ENCODE peak calls at places on chromosome 6, in four cellular contexts. One of them, this sample, is unnamed.

GRCh38 chr6:34973547-34974248 is 84.6 kb downstream of the ANKS1A start:
- DNase-seq in fibroblast of villous mesenchyme: no peak
- DNase-seq in fibroblast of mammary gland: no peak
- DNase-seq in astrocyte of the spinal cord: no peak
- DNase-seq in this sample: no peak

GRCh38 chr6:40848038-40848437 is 191.0 kb downstream of the UNC5CL start:
- DNase-seq in fibroblast of villous mesenchyme: no peak
- DNase-seq in fibroblast of mammary gland: peak; percentile 31
- DNase-seq in astrocyte of the spinal cord: no peak
- DNase-seq in this sample: no peak

GRCh38 chr6:35499372-35499771 is 2.5 kb upstream of the TEAD3 start:
- DNase-seq in fibroblast of villous mesenchyme: no peak
- DNase-seq in fibroblast of mammary gland: no peak
- DNase-seq in astrocyte of the spinal cord: no peak
- DNase-seq in this sample: no peak

GRCh38 chr6:146878564-146879343 is 280.0 kb downstream of the ADGB start:
- DNase-seq in fibroblast of villous mesenchyme: no peak
- DNase-seq in fibroblast of mammary gland: no peak
- DNase-seq in astrocyte of the spinal cord: no peak
- DNase-seq in this sample: no peak

GRCh38 chr6:3388786-3389185 is 68.1 kb downstream of the SLC22A23 start:
- DNase-seq in fibroblast of villous mesenchyme: no peak
- DNase-seq in fibroblast of mammary gland: no peak
- DNase-seq in astrocyte of the spinal cord: no peak
- DNase-seq in this sample: no peak

GRCh38 chr6:54698974-54699373 is 147.6 kb upstream of the FAM83B start:
- DNase-seq in fibroblast of villous mesenchyme: no peak
- DNase-seq in fibroblast of mammary gland: no peak
- DNase-seq in astrocyte of the spinal cord: no peak
- DNase-seq in this sample: no peak

GRCh38 chr6:160737934-160738333 is 35.9 kb downstream of the PLG start:
- DNase-seq in fibroblast of villous mesenchyme: no peak
- DNase-seq in fibroblast of mammary gland: no peak
- DNase-seq in astrocyte of the spinal cord: no peak
- DNase-seq in this sample: no peak

GRCh38 chr6:39388526-39389371 is 66.2 kb upstream of the KCNK16 start:
- DNase-seq in fibroblast of villous mesenchyme: no peak
- DNase-seq in fibroblast of mammary gland: peak; percentile 2
- DNase-seq in astrocyte of the spinal cord: no peak
- DNase-seq in this sample: peak; percentile 6

GRCh38 chr6:36929607-36930006 is 24.9 kb upstream of the PI16 start:
- DNase-seq in fibroblast of villous mesenchyme: peak; percentile 82
- DNase-seq in fibroblast of mammary gland: peak; percentile 88
- DNase-seq in astrocyte of the spinal cord: peak; percentile 47
- DNase-seq in this sample: peak; percentile 65

GRCh38 chr6:87103977-87104601 is 9.2 kb upstream of the CGA start:
- DNase-seq in fibroblast of villous mesenchyme: no peak
- DNase-seq in fibroblast of mammary gland: no peak
- DNase-seq in astrocyte of the spinal cord: no peak
- DNase-seq in this sample: no peak

GRCh38 chr6:99002826-99003225 is 55.1 kb upstream of the FBXL4 start:
- DNase-seq in fibroblast of villous mesenchyme: peak; percentile 14
- DNase-seq in fibroblast of mammary gland: peak; percentile 8
- DNase-seq in astrocyte of the spinal cord: no peak
- DNase-seq in this sample: no peak

GRCh38 chr6:56905378-56905777 is 49.5 kb upstream of the BEND6 start:
- DNase-seq in fibroblast of villous mesenchyme: no peak
- DNase-seq in fibroblast of mammary gland: no peak
- DNase-seq in astrocyte of the spinal cord: no peak
- DNase-seq in this sample: no peak

GRCh38 chr6:37202788-37203491 is 33.0 kb downstream of the PIM1 start:
- DNase-seq in fibroblast of villous mesenchyme: no peak
- DNase-seq in fibroblast of mammary gland: no peak
- DNase-seq in astrocyte of the spinal cord: no peak
- DNase-seq in this sample: no peak

GRCh38 chr6:148179786-148180185 is 162.9 kb upstream of the SASH1 start:
- DNase-seq in fibroblast of villous mesenchyme: peak; percentile 34
- DNase-seq in fibroblast of mammary gland: peak; percentile 43
- DNase-seq in astrocyte of the spinal cord: peak; percentile 46
- DNase-seq in this sample: no peak

DNA sequence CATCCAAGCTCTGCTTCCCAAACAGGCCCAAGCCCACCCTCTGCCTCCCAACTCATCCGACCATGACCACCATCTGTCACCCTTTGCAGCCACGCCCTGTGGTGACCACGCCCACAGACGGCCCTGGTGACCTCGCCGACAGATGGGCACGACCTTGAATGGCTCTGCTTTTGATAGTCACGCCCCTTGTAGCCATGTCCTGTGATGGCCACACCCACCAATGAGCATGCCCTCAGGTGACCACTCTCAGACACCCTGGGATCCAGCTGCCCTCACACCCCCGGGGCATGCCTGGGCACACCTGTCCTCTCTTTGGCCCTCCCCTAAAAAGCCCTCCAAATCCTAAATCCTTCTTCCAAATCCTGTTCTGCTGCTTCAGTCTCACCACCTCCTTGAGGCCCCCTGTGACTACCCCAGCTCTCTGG is 51.0 kb downstream of the SSR1 start:
- DNase-seq in fibroblast of villous mesenchyme: no peak
- DNase-seq in fibroblast of mammary gland: no peak
- DNase-seq in astrocyte of the spinal cord: no peak
- DNase-seq in this sample: no peak
- H3K4me3 ChIP-seq in fibroblast of villous mesenchyme: peak overlapping the region; percentile 81
- H3K4me3 ChIP-seq in fibroblast of mammary gland: no peak overlapping the region
- H3K4me3 ChIP-seq in astrocyte of the spinal cord: no peak overlapping the region
- H3K4me3 ChIP-seq in this sample: peak overlapping the region; percentile 62

DNA sequence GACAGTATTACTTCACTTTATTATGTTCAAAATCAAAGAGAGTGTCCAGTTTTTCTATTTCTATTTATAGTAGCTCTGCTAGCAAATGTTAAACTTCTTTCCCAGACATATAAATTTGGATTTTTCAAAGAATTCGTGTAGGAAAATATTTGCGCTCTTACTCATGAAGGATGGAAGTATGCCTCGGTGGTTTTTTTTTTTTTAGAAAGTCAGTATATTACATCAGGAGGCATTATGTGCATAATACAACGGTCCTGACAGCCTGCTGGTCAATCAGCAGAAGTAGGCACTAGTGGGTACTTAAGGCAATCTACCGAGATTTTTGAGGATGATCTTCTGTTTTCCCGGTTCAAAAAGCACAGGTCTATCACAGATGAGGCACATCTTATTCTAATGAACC is 249.3 kb downstream of the TBX18 start:
- DNase-seq in fibroblast of villous mesenchyme: no peak
- DNase-seq in fibroblast of mammary gland: no peak
- DNase-seq in astrocyte of the spinal cord: peak; percentile 47
- DNase-seq in this sample: no peak
- H3K4me3 ChIP-seq in fibroblast of villous mesenchyme: no peak overlapping the region
- H3K4me3 ChIP-seq in fibroblast of mammary gland: no peak overlapping the region
- H3K4me3 ChIP-seq in astrocyte of the spinal cord: no peak overlapping the region
- H3K4me3 ChIP-seq in this sample: no peak overlapping the region

DNA sequence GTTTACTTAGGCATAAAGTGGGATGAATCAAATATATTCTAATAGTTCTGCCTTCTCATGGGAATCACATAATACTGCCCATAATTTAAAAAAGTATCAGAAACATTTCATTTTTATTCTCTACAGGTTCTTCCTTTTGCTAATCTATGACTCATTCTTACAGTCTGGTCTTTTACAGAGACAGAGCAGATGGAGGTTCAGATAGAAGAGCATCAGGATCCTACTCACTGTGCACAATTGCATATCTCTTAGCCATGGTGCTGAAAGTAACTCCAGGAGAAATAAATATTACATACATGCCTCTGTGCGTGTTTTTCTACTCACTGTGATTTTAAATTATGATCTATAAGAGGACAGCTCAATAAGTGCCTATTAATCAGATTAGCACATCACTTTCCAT is 16.3 kb upstream of the OR2B6 start:
- DNase-seq in fibroblast of villous mesenchyme: no peak
- DNase-seq in fibroblast of mammary gland: peak; percentile 2
- DNase-seq in astrocyte of the spinal cord: no peak
- DNase-seq in this sample: no peak
- H3K4me3 ChIP-seq in fibroblast of villous mesenchyme: no peak overlapping the region
- H3K4me3 ChIP-seq in fibroblast of mammary gland: no peak overlapping the region
- H3K4me3 ChIP-seq in astrocyte of the spinal cord: no peak overlapping the region
- H3K4me3 ChIP-seq in this sample: no peak overlapping the region

GRCh38 chr6:129183039-129183438 is 300.1 kb downstream of the LAMA2 start:
- DNase-seq in fibroblast of villous mesenchyme: no peak
- DNase-seq in fibroblast of mammary gland: no peak
- DNase-seq in astrocyte of the spinal cord: no peak
- DNase-seq in this sample: no peak
- H3K4me3 ChIP-seq in fibroblast of villous mesenchyme: no peak overlapping the region
- H3K4me3 ChIP-seq in fibroblast of mammary gland: no peak overlapping the region
- H3K4me3 ChIP-seq in astrocyte of the spinal cord: no peak overlapping the region
- H3K4me3 ChIP-seq in this sample: no peak overlapping the region

DNA sequence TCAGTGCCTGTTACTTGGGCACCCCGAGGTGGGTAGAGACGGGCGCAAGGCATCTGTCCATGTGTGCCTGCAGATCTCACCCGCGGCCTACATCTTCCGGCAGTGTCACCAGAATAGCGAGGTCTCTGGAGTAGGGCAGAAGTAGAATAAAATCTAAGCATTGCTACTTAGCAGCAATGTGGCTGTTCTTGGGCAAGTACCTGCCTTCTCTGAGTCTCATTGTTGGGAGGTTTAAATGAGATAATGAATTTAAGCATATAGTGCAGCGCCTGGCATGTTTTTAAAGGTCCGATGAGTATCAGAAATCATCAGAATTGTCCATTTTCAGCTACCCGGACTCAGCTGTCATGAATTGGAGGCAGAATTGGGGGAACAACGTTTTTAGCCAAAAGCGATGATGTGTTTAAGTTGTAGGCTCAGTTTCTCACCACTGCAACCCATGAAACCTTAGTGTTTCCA is 800 bp downstream of the ABCC10 start:
- DNase-seq in fibroblast of villous mesenchyme: no peak
- DNase-seq in fibroblast of mammary gland: no peak
- DNase-seq in astrocyte of the spinal cord: no peak
- DNase-seq in this sample: no peak
- H3K4me3 ChIP-seq in fibroblast of villous mesenchyme: peak overlapping the region; percentile 88
- H3K4me3 ChIP-seq in fibroblast of mammary gland: peak overlapping the region; percentile 95
- H3K4me3 ChIP-seq in astrocyte of the spinal cord: peak overlapping the region; percentile 72
- H3K4me3 ChIP-seq in this sample: peak overlapping the region; percentile 92

DNA sequence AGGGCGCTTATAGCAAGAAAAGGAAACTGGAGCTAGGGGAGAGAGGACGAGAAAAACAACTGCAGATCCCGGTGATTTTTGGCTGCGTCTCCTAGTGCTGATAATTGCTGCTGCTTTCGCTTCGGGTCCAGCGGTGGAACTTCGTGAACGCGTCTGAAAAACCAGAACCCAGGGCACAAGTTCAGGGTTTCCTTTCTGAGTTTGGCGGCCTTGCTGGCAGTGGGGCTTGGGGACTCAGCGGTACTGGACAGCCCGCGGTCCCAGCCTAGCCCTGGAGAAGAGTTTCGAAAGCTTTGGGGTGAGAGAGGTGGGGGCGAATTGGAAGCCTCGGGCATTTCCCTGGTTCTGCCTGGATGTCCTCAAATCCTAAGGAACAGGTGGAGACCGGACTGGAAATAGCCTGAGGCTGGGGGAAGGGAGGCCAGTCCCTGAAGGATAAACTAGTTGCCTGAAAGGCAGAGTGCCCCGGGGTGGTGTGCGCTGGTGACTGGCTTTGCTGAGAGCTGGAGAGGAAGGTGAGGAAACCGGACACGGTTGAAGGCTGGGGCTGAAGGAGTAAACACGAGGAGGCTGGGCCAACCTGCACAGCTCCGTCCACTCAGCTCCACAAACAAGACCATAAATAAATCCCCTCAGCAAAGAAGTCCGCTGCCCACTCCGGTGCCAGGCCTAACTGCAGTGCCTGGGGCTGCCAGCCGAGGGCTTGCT is 857 bp downstream of the GMPR start:
- DNase-seq in fibroblast of villous mesenchyme: peak; percentile 48
- DNase-seq in fibroblast of mammary gland: no peak
- DNase-seq in astrocyte of the spinal cord: peak; percentile 70
- DNase-seq in this sample: no peak
- H3K4me3 ChIP-seq in fibroblast of villous mesenchyme: peak overlapping the region; percentile 70
- H3K4me3 ChIP-seq in fibroblast of mammary gland: peak overlapping the region; percentile 55
- H3K4me3 ChIP-seq in astrocyte of the spinal cord: peak overlapping the region; percentile 68
- H3K4me3 ChIP-seq in this sample: peak overlapping the region; percentile 46

GRCh38 chr6:111972714-111973678 is 80.9 kb upstream of the CCN6 start:
- DNase-seq in fibroblast of villous mesenchyme: peak; percentile 97
- DNase-seq in fibroblast of mammary gland: peak; percentile 96
- DNase-seq in astrocyte of the spinal cord: peak; percentile 97
- DNase-seq in this sample: peak; percentile 92
- H3K4me3 ChIP-seq in fibroblast of villous mesenchyme: peak overlapping the region; percentile 36
- H3K4me3 ChIP-seq in fibroblast of mammary gland: peak overlapping the region; percentile 34
- H3K4me3 ChIP-seq in astrocyte of the spinal cord: peak overlapping the region; percentile 19
- H3K4me3 ChIP-seq in this sample: peak overlapping the region; percentile 26

DNA sequence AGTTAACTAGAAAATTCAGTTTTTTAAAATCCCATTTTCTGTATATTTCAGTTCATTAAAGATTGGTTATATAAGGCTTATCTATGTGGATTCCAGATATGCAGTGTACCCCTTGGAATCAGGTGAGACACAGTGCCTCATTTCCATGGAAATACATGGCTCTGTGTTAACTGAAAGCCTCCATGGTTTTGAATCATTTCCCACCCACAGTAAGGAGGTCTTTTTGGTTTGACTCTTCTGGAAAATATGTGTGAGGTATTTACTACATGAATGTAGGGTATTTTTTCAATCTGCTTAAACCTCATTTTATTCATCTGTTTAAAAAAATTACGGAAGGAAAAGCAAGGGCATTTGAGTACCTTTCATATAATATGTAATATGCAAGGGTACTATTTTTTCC is 25.5 kb downstream of the RNF144B start:
- DNase-seq in fibroblast of villous mesenchyme: no peak
- DNase-seq in fibroblast of mammary gland: peak; percentile 6
- DNase-seq in astrocyte of the spinal cord: peak; percentile 68
- DNase-seq in this sample: no peak
- H3K4me3 ChIP-seq in fibroblast of villous mesenchyme: no peak overlapping the region
- H3K4me3 ChIP-seq in fibroblast of mammary gland: no peak overlapping the region
- H3K4me3 ChIP-seq in astrocyte of the spinal cord: no peak overlapping the region
- H3K4me3 ChIP-seq in this sample: no peak overlapping the region

This sample was measured in skeletal muscle cell.